ENCODE peak calls at places on chromosomes 4 and X, in eight cellular contexts. H is thoracic aorta; B is fibroblast of lung; T is HepG2; O is ascending aorta; N is CD8-positive, alpha-beta T cell; P is adrenal gland; W is GM23338. C is an unnamed sample. For H3K4me1, the result is how much of the 10 kb centered on the place peaks cover.

GRCh38 chrX:71994601-71995000 is 84.0 kb downstream of the NHSL2 start:
- DNase-seq in T (no peak), P (no peak), O (no peak), W (no peak), H (no peak), B (no peak), N (no peak), C (no peak)

GRCh38 chr4:105208556-105208955 is 61.9 kb downstream of the TET2 start:
- DNase-seq in O (no peak), W (peak), H (no peak), N (no peak), P (no peak), T (no peak), B (no peak), C (no peak)

GRCh38 chr4:8746523-8747466 is 124.8 kb downstream of the HMX1 start:
- DNase-seq in B (no peak), T (no peak), H (no peak), O (no peak), W (no peak), P (no peak), N (no peak), C (no peak)

GRCh38 chr4:8741513-8742226 is 130.0 kb downstream of the HMX1 start:
- DNase-seq in H (no peak), T (no peak), O (no peak), B (no peak), W (no peak), P (peak), N (no peak), C (no peak)

GRCh38 chr4:173370477-173371291 is at the start of gene SAP30:
- DNase-seq in W (peak), H (peak), N (peak), T (peak), P (peak), O (peak), B (peak), C (peak)

GRCh38 chr4:6781113-6781512 is 1.4 kb upstream of the KIAA0232 start:
- DNase-seq in B (no peak), N (no peak), O (no peak), W (no peak), P (no peak), H (no peak), T (no peak), C (peak)

GRCh38 chrX:64152857-64153256 is 52.7 kb downstream of the AMER1 start:
- DNase-seq in P (no peak), O (no peak), H (no peak), W (peak), N (no peak), T (peak), B (no peak), C (no peak)

GRCh38 chrX:154481195-154481594 is 2.1 kb upstream of the LAGE3 start:
- DNase-seq in B (no peak), P (peak), N (no peak), O (no peak), H (no peak), W (no peak), T (no peak), C (no peak)

GRCh38 chrX:136310411-136310810 is 9.6 kb downstream of the ADGRG4 start:
- DNase-seq in T (no peak), W (peak), P (peak), B (no peak), O (no peak), N (no peak), H (no peak), C (no peak)

GRCh38 chr4:71550220-71551190 is 211.7 kb downstream of the SLC4A4 start:
- DNase-seq in B (peak), P (no peak), O (no peak), W (peak), T (no peak), N (no peak), H (no peak), C (peak)

GRCh38 chr4:86848732-86849617 is at the start of gene SLC10A6:
- DNase-seq in T (no peak), H (no peak), B (no peak), N (no peak), W (no peak), O (no peak), P (no peak), C (no peak)

GRCh38 chr4:152508818-152509217 is 27.1 kb downstream of the FBXW7 start:
- DNase-seq in N (no peak), W (no peak), B (no peak), T (no peak), O (no peak), P (no peak), H (no peak), C (no peak)

GRCh38 chr4:46839128-46839527 is 69.9 kb downstream of the COX7B2 start:
- DNase-seq in B (no peak), P (no peak), W (peak), T (no peak), O (no peak), N (no peak), H (no peak), C (no peak)

GRCh38 chrX:153981771-153982533 is 9.4 kb downstream of the TMEM187 start:
- DNase-seq in T (no peak), N (peak), O (no peak), B (no peak), P (peak), H (no peak), W (no peak), C (peak)

GRCh38 chr4:146124023-146124680 is 51.4 kb upstream of the LSM6 start:
- DNase-seq in T (no peak), O (no peak), N (no peak), H (no peak), P (no peak), W (peak), B (no peak), C (no peak)

GRCh38 chrX:46582964-46583363 is 9.4 kb downstream of the CHST7 start:
- DNase-seq in O (no peak), W (no peak), T (no peak), P (no peak), B (peak), H (no peak), N (no peak), C (no peak)

GRCh38 chr4:56530269-56531148 is 24.9 kb downstream of the ARL9 start:
- DNase-seq in T (peak), W (peak), B (peak), P (peak), N (peak), O (peak), H (peak), C (peak)

GRCh38 chr4:41349021-41349420 is 92.3 kb downstream of the UCHL1 start:
- DNase-seq in T (no peak), P (no peak), O (no peak), W (no peak), B (peak), N (no peak), H (no peak), C (no peak)

GRCh38 chr4:1176398-1177273 is 4.3 kb upstream of the SPON2 start:
- DNase-seq in B (no peak), N (no peak), H (no peak), O (no peak), P (no peak), T (no peak), W (no peak), C (no peak)
- H3K27ac ChIP-seq in B (no peak), N (no peak), H (no peak), O (no peak), P (no peak), T (no peak), W (no peak), C (no peak)

DNA sequence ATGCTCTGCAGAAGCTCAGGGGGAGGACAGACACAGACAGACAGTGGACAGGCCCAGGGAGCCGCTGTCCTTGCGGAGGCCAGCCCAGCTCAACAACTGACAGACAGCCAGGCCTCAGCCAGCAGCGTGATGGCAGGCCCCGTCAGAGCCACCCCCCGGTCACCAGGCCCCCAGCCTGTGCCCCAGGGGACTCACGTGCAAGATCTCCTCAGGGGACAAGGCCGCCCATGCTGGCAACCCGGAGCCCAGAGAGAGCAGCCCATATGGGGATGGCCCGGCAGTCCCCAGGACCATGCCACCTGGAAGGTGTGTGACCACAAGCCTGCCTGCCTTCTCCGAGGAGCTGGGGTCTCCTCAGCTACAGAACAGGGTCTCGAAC is 28.0 kb upstream of the MXD4 start:
- DNase-seq in H (no peak), N (no peak), T (no peak), W (no peak), O (no peak), B (no peak), P (no peak), C (no peak)
- H3K4me1 ChIP-seq in H (under half), N (half or more), T (under half), W (under half), O (under half), B (under half), P (under half), C (under half)

GRCh38 chrX:87299563-87300160 is 217.9 kb upstream of the KLHL4 start:
- DNase-seq in P (no peak), H (no peak), N (no peak), T (peak), W (peak), B (peak), O (no peak), C (no peak)
- TF ChIP-seq CTCF in P (peak), H (no peak), N (no peak), T (peak), W (no peak), B (peak), O (peak), C (no peak)

GRCh38 chrX:107146670-107147069 is 28.0 kb upstream of the RBM41 start:
- DNase-seq in N (no peak), W (no peak), O (no peak), P (no peak), B (peak), T (no peak), H (no peak), C (no peak)
- H3K27ac ChIP-seq in N (no peak), W (no peak), O (no peak), P (no peak), B (no peak), T (no peak), H (no peak), C (no peak)

GRCh38 chrX:19774905-19775304 is 112.5 kb downstream of the SH3KBP1 start:
- DNase-seq in N (no peak), B (no peak), O (no peak), W (no peak), H (no peak), T (no peak), P (no peak), C (no peak)
- H3K4me1 ChIP-seq in N (half or more), B (under half), O (under half), W (under half), H (under half), T (under half), P (under half), C (under half)

DNA sequence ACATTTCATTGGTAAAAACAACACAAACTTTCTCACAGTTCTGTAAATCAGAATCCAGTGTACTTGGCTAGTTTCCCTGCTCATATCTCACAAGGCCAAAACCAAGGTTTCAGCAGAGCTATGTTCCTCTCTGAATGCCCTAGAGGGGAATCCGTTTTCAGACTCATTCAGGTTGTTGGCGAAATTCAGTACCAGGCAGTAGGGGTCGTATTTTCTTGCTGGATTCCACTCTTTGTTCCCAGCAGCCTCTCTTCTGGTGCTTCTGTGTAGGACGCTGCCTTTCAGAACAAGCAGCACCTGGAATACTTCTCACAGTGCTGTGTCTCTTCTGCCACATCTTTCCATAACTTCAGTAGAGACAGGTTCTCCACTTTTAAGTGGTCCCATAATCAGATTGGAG is 351.9 kb downstream of the PCDH18 start:
- DNase-seq in T (no peak), W (peak), N (no peak), H (no peak), B (no peak), O (no peak), P (no peak), C (no peak)
- TF ChIP-seq CTCF in T (peak), W (peak), N (no peak), H (no peak), B (peak), O (no peak), P (no peak), C (no peak)

C was measured in transverse colon.